ENCODE peak calls at places on chromosomes 6 and 20, in seven cellular contexts. X is RWPE2, R is foreskin fibroblast, H is left ventricle myocardium inferior, N is HCT116, K is CD14-positive monocyte, L is fibroblast of villous mesenchyme. Z is an unnamed sample.

GRCh38 chr6:92114091-92114490 is 1305.3 kb downstream of the EPHA7 start:
- DNase-seq in X (no peak), R (no peak), H (no peak), N (no peak), K (no peak), L (no peak), Z (no peak)

GRCh38 chr6:11050735-11051134 is 6.6 kb upstream of the ELOVL2 start:
- DNase-seq in X (no peak), R (no peak), H (no peak), N (no peak), K (no peak), L (peak), Z (no peak)

GRCh38 chr6:52662031-52662430 is 8.9 kb upstream of the TMEM14A start:
- DNase-seq in X (no peak), R (peak), H (no peak), N (no peak), K (no peak), L (no peak), Z (no peak)

GRCh38 chr20:1312904-1313235 is 16.1 kb downstream of the SDCBP2 start:
- DNase-seq in X (no peak), R (no peak), H (no peak), N (no peak), K (no peak), L (no peak), Z (no peak)

GRCh38 chr6:21354805-21355238 is 238.7 kb upstream of the SOX4 start:
- DNase-seq in X (no peak), R (no peak), H (no peak), N (no peak), K (no peak), L (no peak), Z (no peak)

GRCh38 chr20:38043512-38044300 is 10.2 kb downstream of the RPRD1B start:
- DNase-seq in X (peak), R (peak), H (no peak), N (no peak), K (no peak), L (peak), Z (peak)

GRCh38 chr6:166485651-166486535 is 100.6 kb downstream of the RAMACL start:
- DNase-seq in X (no peak), R (no peak), H (peak), N (no peak), K (peak), L (no peak), Z (no peak)

GRCh38 chr6:170266061-170266825 is 24.6 kb downstream of the DLL1 start:
- DNase-seq in X (no peak), R (no peak), H (no peak), N (no peak), K (no peak), L (no peak), Z (no peak)

GRCh38 chr6:128346569-128346968 is 173.8 kb downstream of the PTPRK start:
- DNase-seq in X (no peak), R (no peak), H (no peak), N (no peak), K (no peak), L (no peak), Z (no peak)

GRCh38 chr6:121321282-121321681 is 13.0 kb downstream of the TBC1D32 start:
- DNase-seq in X (no peak), R (no peak), H (no peak), N (no peak), K (no peak), L (no peak), Z (no peak)

GRCh38 chr6:5893295-5893694 is 113.4 kb downstream of the NRN1 start:
- DNase-seq in X (no peak), R (no peak), H (no peak), N (no peak), K (no peak), L (no peak), Z (no peak)

GRCh38 chr6:107668826-107669474 is 155.2 kb downstream of the SCML4 start:
- DNase-seq in X (no peak), R (no peak), H (no peak), N (no peak), K (no peak), L (no peak), Z (peak)

GRCh38 chr6:74356385-74356784 is 660.4 kb downstream of the CD109 start:
- DNase-seq in X (no peak), R (peak), H (no peak), N (peak), K (no peak), L (no peak), Z (no peak)

DNA sequence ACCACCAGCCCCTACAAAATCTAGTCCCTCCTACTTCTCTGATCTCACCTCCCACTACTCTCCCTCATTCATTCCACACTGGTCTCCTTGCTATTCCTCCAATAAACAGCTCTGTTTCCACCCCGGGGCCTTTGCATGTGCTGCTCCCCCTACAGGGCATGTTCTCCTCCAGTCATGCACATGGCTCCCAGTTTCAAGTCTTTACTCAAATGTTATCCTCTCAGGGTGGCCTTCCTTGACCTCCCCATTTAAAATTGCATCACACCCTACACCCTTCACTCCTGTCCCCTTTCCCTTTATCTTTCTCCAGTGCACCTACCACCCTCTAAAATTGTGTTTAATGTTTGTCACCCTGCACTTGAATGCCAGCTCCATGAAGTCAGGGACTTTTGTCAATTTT is 174.5 kb downstream of the MRPL14 start:
- DNase-seq in X (no peak), R (peak), H (no peak), N (peak), K (no peak), L (no peak), Z (peak)
- TF ChIP-seq CTCF in X (no peak), R (no peak), H (peak), N (peak), K (no peak), L (peak), Z (no peak)

GRCh38 chr6:25469797-25470388 is 182.1 kb upstream of the SCGN start:
- DNase-seq in X (no peak), R (no peak), H (no peak), N (no peak), K (no peak), L (no peak), Z (no peak)
- TF ChIP-seq CTCF in X (no peak), R (no peak), H (peak), N (no peak), K (peak), L (peak), Z (peak)

DNA sequence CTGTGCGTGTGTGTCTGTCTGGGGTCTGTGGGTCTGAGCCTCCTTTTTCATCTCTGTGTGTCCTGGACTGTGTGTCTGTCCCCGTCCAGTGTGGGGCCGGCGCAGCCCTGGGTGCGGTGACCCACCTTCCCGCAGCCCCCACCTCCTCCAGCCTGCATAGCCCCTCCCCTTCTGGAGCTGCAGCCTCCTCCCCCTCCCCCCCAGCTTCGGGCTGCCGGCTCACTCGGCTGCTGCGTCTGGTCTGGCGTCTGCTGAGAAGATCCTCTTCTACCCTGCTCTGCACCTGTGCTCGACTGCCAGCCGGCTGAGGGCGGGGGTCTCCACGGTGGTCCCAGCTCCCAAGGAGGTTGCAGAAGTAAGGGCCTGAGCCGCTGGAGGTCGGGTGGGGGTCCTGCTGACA is 7.6 kb upstream of the LKAAEAR1 start:
- DNase-seq in X (no peak), R (no peak), H (no peak), N (no peak), K (no peak), L (no peak), Z (no peak)
- TF ChIP-seq CTCF in X (no peak), R (no peak), H (no peak), N (no peak), K (no peak), L (no peak), Z (no peak)

DNA sequence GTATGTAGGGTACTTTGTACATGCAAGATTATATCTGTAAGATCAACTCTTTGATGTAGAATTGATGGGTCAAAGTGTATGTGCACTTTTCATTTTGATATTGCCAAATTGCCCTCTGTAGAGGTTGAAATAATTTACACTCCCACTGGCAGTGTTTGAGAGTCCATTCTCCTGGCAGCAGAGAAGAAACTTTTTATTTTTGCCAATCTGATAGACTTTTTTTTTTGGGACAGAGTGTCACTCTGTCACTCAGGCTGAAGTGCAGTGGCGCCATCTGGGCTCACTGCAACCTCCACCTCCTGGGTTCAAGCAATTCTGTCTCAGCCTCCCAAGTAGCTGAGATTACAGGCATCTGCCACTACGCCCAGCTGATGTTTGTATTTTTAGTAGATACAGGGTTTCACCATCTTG is 199.2 kb downstream of the ZFAND3 start:
- DNase-seq in X (no peak), R (no peak), H (no peak), N (no peak), K (no peak), L (no peak), Z (peak)
- TF ChIP-seq CTCF in X (no peak), R (no peak), H (no peak), N (no peak), K (no peak), L (no peak), Z (no peak)

DNA sequence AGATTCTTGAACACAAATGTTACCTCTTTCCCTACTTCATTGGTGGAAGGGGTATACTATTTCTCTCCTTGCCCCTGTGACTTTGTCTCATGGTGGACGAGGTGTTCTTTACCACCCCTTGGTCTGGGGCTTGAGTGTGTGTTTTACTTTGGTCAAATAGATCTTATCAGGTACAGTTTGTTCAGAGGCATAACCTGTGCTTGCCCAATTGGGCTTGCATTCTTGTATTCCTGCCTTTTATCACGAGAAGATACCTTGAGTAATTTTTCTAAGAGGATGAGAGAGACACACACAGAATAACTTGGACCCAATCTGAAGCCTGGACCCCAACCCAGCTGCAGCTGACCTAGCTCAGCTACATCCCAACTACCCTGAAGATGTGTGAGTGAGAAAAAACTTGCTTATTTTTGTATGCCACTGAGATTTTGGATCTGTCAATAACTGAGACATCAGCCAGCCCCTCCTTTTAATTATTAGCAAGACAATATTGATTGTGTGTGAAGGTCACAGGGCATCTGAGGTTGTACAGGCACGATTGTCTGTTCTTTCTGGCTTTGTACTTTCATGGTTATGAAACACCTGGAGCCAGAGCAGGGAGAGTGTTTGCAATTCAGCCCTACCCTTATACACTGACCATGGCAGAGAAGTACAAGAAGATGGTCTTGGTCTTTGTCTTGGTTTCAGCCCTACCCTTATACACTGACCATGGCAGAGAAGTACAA is 204.7 kb upstream of the SLC35B3 start:
- DNase-seq in X (no peak), R (no peak), H (no peak), N (no peak), K (no peak), L (no peak), Z (no peak)
- TF ChIP-seq CTCF in X (no peak), R (no peak), H (no peak), N (no peak), K (no peak), L (no peak), Z (no peak)

GRCh38 chr6:7390218-7390878 is 740 bp downstream of the RIOK1 start:
- DNase-seq in X (no peak), R (peak), H (no peak), N (no peak), K (no peak), L (peak), Z (no peak)
- TF ChIP-seq CTCF in X (peak), R (no peak), H (peak), N (no peak), K (peak), L (no peak), Z (no peak)

GRCh38 chr6:164109770-164110140 is 695.2 kb downstream of the QKI start:
- DNase-seq in X (no peak), R (peak), H (peak), N (no peak), K (no peak), L (no peak), Z (peak)
- TF ChIP-seq CTCF in X (peak), R (no peak), H (peak), N (peak), K (peak), L (no peak), Z (peak)

DNA sequence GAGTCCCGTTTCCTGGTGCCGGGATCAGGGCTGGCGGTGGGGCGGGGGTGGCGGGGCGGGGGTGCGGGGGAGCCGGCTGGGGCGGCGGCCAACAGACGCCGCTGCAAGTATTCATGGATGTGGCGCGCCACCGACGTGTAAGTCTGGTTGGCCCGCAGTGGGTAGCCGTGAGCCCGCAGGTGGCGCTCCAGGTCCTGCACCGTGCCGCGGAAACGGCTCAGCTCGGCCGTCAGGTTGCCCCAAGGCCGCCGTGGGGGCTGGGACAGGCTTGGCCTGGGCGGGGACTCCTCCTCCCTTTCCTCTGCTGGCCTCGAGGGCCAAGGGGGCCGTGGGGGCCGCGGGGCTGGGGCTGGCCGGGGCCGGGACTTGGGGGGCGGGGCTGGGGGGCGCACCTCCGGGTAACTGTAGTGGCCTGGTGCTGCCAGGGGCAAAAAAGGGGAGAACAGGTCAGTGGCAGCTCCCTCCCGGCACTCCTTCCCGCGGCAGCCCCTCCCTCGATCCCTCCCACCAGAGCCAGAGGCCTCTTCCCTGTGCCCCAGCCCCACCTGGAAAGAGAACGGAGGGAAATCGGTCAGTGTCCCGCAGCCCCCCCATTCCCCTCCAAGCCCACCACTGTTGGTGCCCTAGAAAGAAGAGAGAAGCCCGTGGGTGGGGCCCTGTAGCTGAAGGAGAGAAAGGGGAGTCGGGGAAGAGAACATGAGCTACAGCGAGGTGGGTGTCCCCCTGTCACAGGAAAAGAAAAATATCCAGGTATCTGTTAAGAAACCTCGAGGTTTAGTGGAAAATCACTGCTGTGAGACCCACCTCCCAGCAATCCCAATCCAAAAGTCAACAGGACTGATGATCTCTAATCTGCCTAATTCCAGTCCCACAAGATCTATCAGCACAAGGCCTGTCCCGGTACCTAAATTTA is 21.3 kb downstream of the TNXB start:
- DNase-seq in X (no peak), R (peak), H (peak), N (peak), K (no peak), L (peak), Z (peak)
- TF ChIP-seq CTCF in X (peak), R (peak), H (peak), N (peak), K (peak), L (peak), Z (peak)

GRCh38 chr6:51619042-51619799 is 468.2 kb downstream of the PKHD1 start:
- DNase-seq in X (no peak), R (no peak), H (no peak), N (no peak), K (no peak), L (no peak), Z (no peak)

GRCh38 chr6:51614725-51615124 is 472.7 kb downstream of the PKHD1 start:
- DNase-seq in X (no peak), R (no peak), H (no peak), N (no peak), K (no peak), L (no peak), Z (no peak)

GRCh38 chr6:51613558-51613957 is 473.9 kb downstream of the PKHD1 start:
- DNase-seq in X (no peak), R (no peak), H (no peak), N (no peak), K (no peak), L (no peak), Z (no peak)

GRCh38 chr6:51618563-51618962 is 468.9 kb downstream of the PKHD1 start:
- DNase-seq in X (no peak), R (no peak), H (no peak), N (no peak), K (no peak), L (no peak), Z (no peak)
- TF ChIP-seq CTCF in X (peak), R (no peak), H (peak), N (no peak), K (peak), L (no peak), Z (no peak)

Z was measured in activated CD8-positive, alpha-beta T cell treated with anti-CD3 and anti-CD28 coated beads for 36 hours.